ENCODE peak calls at places on chromosomes 5 and 9, in ten cellular contexts. One of them, this sample, is unnamed.

GRCh38 chr5:172463031-172463430 is 8.7 kb upstream of the SH3PXD2B start:
- DNase-seq in left lung: peak
- DNase-seq in HCT116: no peak
- DNase-seq in dorsolateral prefrontal cortex: no peak
- DNase-seq in A549: no peak
- DNase-seq in sigmoid colon: no peak
- DNase-seq in SK-N-SH: no peak
- DNase-seq in adrenal gland: no peak
- DNase-seq in tibial nerve: no peak
- DNase-seq in lower lobe of right lung: no peak
- DNase-seq in this sample: no peak

GRCh38 chr9:91465420-91465819 is 41.8 kb upstream of the NFIL3 start:
- DNase-seq in tibial nerve: no peak
- DNase-seq in lower lobe of right lung: no peak
- DNase-seq in left lung: no peak
- DNase-seq in A549: no peak
- DNase-seq in HCT116: no peak
- DNase-seq in dorsolateral prefrontal cortex: no peak
- DNase-seq in adrenal gland: no peak
- DNase-seq in sigmoid colon: no peak
- DNase-seq in SK-N-SH: no peak
- DNase-seq in this sample: no peak

GRCh38 chr9:136364942-136365774 is 1.6 kb upstream of the DNLZ start:
- DNase-seq in SK-N-SH: peak
- DNase-seq in sigmoid colon: no peak
- DNase-seq in A549: no peak
- DNase-seq in HCT116: no peak
- DNase-seq in left lung: no peak
- DNase-seq in tibial nerve: no peak
- DNase-seq in lower lobe of right lung: no peak
- DNase-seq in adrenal gland: no peak
- DNase-seq in dorsolateral prefrontal cortex: no peak
- DNase-seq in this sample: no peak

GRCh38 chr9:107462691-107463090 is 26.9 kb downstream of the KLF4 start:
- DNase-seq in A549: no peak
- DNase-seq in dorsolateral prefrontal cortex: no peak
- DNase-seq in sigmoid colon: no peak
- DNase-seq in adrenal gland: no peak
- DNase-seq in SK-N-SH: no peak
- DNase-seq in HCT116: no peak
- DNase-seq in lower lobe of right lung: no peak
- DNase-seq in left lung: no peak
- DNase-seq in tibial nerve: no peak
- DNase-seq in this sample: no peak

GRCh38 chr9:87816041-87816440 is 66.6 kb upstream of the SPATA31E1 start:
- DNase-seq in sigmoid colon: no peak
- DNase-seq in SK-N-SH: no peak
- DNase-seq in A549: no peak
- DNase-seq in left lung: no peak
- DNase-seq in lower lobe of right lung: no peak
- DNase-seq in HCT116: no peak
- DNase-seq in tibial nerve: peak
- DNase-seq in dorsolateral prefrontal cortex: no peak
- DNase-seq in adrenal gland: peak
- DNase-seq in this sample: peak

GRCh38 chr9:134571946-134572914 is 69.4 kb upstream of the COL5A1 start:
- DNase-seq in dorsolateral prefrontal cortex: peak
- DNase-seq in A549: no peak
- DNase-seq in lower lobe of right lung: peak
- DNase-seq in HCT116: no peak
- DNase-seq in left lung: peak
- DNase-seq in tibial nerve: peak
- DNase-seq in sigmoid colon: peak
- DNase-seq in adrenal gland: peak
- DNase-seq in SK-N-SH: no peak
- DNase-seq in this sample: peak

GRCh38 chr9:14670718-14671117 is 22.5 kb downstream of the ZDHHC21 start:
- DNase-seq in HCT116: no peak
- DNase-seq in lower lobe of right lung: no peak
- DNase-seq in sigmoid colon: no peak
- DNase-seq in tibial nerve: no peak
- DNase-seq in left lung: no peak
- DNase-seq in dorsolateral prefrontal cortex: no peak
- DNase-seq in SK-N-SH: no peak
- DNase-seq in A549: no peak
- DNase-seq in adrenal gland: no peak
- DNase-seq in this sample: no peak

GRCh38 chr9:106993603-106994002 is 130.6 kb downstream of the ZNF462 start:
- DNase-seq in adrenal gland: no peak
- DNase-seq in SK-N-SH: no peak
- DNase-seq in A549: no peak
- DNase-seq in tibial nerve: no peak
- DNase-seq in HCT116: no peak
- DNase-seq in left lung: no peak
- DNase-seq in lower lobe of right lung: no peak
- DNase-seq in dorsolateral prefrontal cortex: no peak
- DNase-seq in sigmoid colon: no peak
- DNase-seq in this sample: no peak

GRCh38 chr5:766666-767431 is 17.7 kb downstream of the ZDHHC11B start:
- DNase-seq in adrenal gland: no peak
- DNase-seq in tibial nerve: no peak
- DNase-seq in HCT116: no peak
- DNase-seq in dorsolateral prefrontal cortex: no peak
- DNase-seq in SK-N-SH: peak
- DNase-seq in left lung: no peak
- DNase-seq in sigmoid colon: no peak
- DNase-seq in lower lobe of right lung: no peak
- DNase-seq in A549: no peak
- DNase-seq in this sample: no peak

DNA sequence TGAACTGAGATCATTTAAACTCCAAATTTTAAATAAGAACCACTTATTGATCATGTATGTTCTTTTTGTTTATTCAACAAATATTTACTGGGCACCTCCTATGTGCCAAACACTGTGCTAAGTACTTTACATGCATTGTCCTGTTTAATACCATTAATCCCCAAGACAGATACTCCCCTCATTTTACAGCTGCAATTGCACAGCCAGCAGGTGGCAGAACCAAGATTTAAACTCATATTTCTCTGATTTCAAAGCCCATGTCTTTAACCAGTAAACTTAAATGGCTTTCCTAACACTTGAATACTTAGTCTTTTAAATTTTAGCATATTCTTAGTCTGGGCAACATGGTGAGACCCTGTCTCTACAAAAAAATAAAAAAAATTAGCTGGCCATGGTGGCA is 43.4 kb upstream of the KIAA1958 start:
- DNase-seq in A549: peak
- DNase-seq in left lung: no peak
- DNase-seq in adrenal gland: no peak
- DNase-seq in dorsolateral prefrontal cortex: peak
- DNase-seq in lower lobe of right lung: no peak
- DNase-seq in sigmoid colon: no peak
- DNase-seq in tibial nerve: no peak
- DNase-seq in HCT116: no peak
- DNase-seq in SK-N-SH: no peak
- DNase-seq in this sample: peak
- TF ChIP-seq CTCF in A549: peak
- TF ChIP-seq CTCF in left lung: peak
- TF ChIP-seq CTCF in adrenal gland: peak
- TF ChIP-seq CTCF in dorsolateral prefrontal cortex: no peak
- TF ChIP-seq CTCF in lower lobe of right lung: peak
- TF ChIP-seq CTCF in sigmoid colon: peak
- TF ChIP-seq CTCF in tibial nerve: peak
- TF ChIP-seq CTCF in HCT116: peak
- TF ChIP-seq CTCF in SK-N-SH: peak
- TF ChIP-seq CTCF in this sample: peak

DNA sequence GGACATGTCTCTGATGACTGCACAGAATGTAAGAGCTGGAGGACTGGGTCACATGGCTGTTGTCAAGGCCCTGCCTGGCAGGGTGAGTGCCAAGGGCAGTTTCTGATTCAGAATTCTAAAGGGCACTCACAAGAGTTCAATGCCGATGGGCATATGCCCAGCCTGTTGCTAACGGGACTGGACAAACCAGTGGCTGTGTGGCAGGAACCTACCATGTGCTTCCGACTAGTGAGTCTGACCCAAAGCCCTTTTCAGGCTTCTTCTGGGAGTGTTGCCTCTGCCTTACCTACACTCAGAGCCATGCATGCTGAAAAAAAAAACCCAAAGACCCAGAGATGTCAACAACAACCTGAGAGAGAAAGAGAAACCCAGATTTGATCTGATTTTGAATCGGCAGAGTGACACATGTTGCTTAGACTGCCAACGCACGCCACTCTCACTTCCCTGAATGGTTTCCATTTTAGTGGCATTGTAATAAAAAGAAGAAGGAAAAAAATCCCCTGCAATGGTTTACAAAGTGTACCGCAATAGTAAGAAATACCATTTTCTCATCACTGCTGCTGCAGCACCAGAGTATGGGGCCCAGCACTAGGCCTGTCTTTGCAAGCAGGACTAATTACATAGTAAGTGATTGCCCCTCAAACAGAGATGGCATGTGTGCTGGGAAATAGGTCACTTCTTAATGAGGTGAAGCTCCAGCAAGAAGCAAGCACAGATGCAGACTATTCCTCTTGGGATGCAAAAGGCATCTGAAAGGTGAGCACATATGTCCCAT is 194.3 kb downstream of the PALM2AKAP2 start:
- DNase-seq in SK-N-SH: no peak
- DNase-seq in A549: no peak
- DNase-seq in tibial nerve: no peak
- DNase-seq in lower lobe of right lung: peak
- DNase-seq in left lung: no peak
- DNase-seq in HCT116: no peak
- DNase-seq in dorsolateral prefrontal cortex: peak
- DNase-seq in sigmoid colon: no peak
- DNase-seq in adrenal gland: peak
- DNase-seq in this sample: peak
- H3K27ac ChIP-seq in SK-N-SH: no peak
- H3K27ac ChIP-seq in A549: no peak
- H3K27ac ChIP-seq in tibial nerve: peak
- H3K27ac ChIP-seq in lower lobe of right lung: no peak
- H3K27ac ChIP-seq in left lung: no peak
- H3K27ac ChIP-seq in HCT116: no peak
- H3K27ac ChIP-seq in dorsolateral prefrontal cortex: no peak
- H3K27ac ChIP-seq in sigmoid colon: no peak
- H3K27ac ChIP-seq in adrenal gland: peak
- H3K27ac ChIP-seq in this sample: no peak

GRCh38 chr5:168747987-168748777 is 169.0 kb upstream of the PANK3 start:
- DNase-seq in tibial nerve: no peak
- DNase-seq in left lung: no peak
- DNase-seq in lower lobe of right lung: peak
- DNase-seq in sigmoid colon: no peak
- DNase-seq in adrenal gland: peak
- DNase-seq in dorsolateral prefrontal cortex: peak
- DNase-seq in A549: peak
- DNase-seq in SK-N-SH: peak
- DNase-seq in HCT116: peak
- DNase-seq in this sample: peak
- TF ChIP-seq CTCF in tibial nerve: no peak
- TF ChIP-seq CTCF in left lung: peak
- TF ChIP-seq CTCF in lower lobe of right lung: peak
- TF ChIP-seq CTCF in sigmoid colon: no peak
- TF ChIP-seq CTCF in adrenal gland: peak
- TF ChIP-seq CTCF in dorsolateral prefrontal cortex: peak
- TF ChIP-seq CTCF in A549: peak
- TF ChIP-seq CTCF in SK-N-SH: peak
- TF ChIP-seq CTCF in HCT116: peak
- TF ChIP-seq CTCF in this sample: no peak

GRCh38 chr5:87233122-87233521 is 34.6 kb upstream of the RASA1 start:
- DNase-seq in tibial nerve: no peak
- DNase-seq in HCT116: no peak
- DNase-seq in sigmoid colon: no peak
- DNase-seq in lower lobe of right lung: no peak
- DNase-seq in A549: no peak
- DNase-seq in SK-N-SH: no peak
- DNase-seq in adrenal gland: no peak
- DNase-seq in left lung: no peak
- DNase-seq in dorsolateral prefrontal cortex: no peak
- DNase-seq in this sample: no peak

GRCh38 chr5:87231037-87231808 is 36.5 kb upstream of the RASA1 start:
- DNase-seq in lower lobe of right lung: no peak
- DNase-seq in tibial nerve: no peak
- DNase-seq in left lung: no peak
- DNase-seq in adrenal gland: no peak
- DNase-seq in dorsolateral prefrontal cortex: no peak
- DNase-seq in HCT116: no peak
- DNase-seq in SK-N-SH: no peak
- DNase-seq in A549: no peak
- DNase-seq in sigmoid colon: no peak
- DNase-seq in this sample: no peak

DNA sequence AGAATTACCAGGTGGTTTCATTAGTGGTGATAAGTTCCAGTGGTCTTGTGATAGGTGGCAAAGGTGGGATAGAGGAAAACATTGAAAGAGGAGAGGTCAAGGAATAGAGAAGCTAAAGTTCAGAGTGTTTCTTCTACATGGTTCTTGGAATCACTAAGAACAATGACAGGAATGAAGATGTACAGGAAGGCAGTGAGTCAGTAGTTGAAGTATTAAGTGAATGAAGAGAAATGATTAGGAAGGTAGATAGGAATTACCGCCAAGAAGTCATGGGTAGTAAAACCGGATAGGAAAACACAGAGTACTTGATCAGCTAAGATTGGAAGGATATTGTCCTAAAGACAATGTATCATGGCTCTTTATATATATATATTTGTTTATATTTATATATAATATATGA is 37.9 kb upstream of the RASA1 start:
- DNase-seq in SK-N-SH: no peak
- DNase-seq in adrenal gland: no peak
- DNase-seq in sigmoid colon: no peak
- DNase-seq in tibial nerve: no peak
- DNase-seq in lower lobe of right lung: no peak
- DNase-seq in left lung: no peak
- DNase-seq in HCT116: no peak
- DNase-seq in A549: no peak
- DNase-seq in dorsolateral prefrontal cortex: no peak
- DNase-seq in this sample: no peak
- H3K27ac ChIP-seq in SK-N-SH: peak
- H3K27ac ChIP-seq in adrenal gland: no peak
- H3K27ac ChIP-seq in sigmoid colon: no peak
- H3K27ac ChIP-seq in tibial nerve: no peak
- H3K27ac ChIP-seq in lower lobe of right lung: no peak
- H3K27ac ChIP-seq in left lung: no peak
- H3K27ac ChIP-seq in HCT116: no peak
- H3K27ac ChIP-seq in A549: no peak
- H3K27ac ChIP-seq in dorsolateral prefrontal cortex: no peak
- H3K27ac ChIP-seq in this sample: no peak

GRCh38 chr9:77756449-77756848 is 108.3 kb upstream of the GNA14 start:
- DNase-seq in left lung: no peak
- DNase-seq in lower lobe of right lung: no peak
- DNase-seq in adrenal gland: no peak
- DNase-seq in HCT116: no peak
- DNase-seq in SK-N-SH: no peak
- DNase-seq in A549: peak
- DNase-seq in sigmoid colon: no peak
- DNase-seq in dorsolateral prefrontal cortex: no peak
- DNase-seq in tibial nerve: no peak
- DNase-seq in this sample: no peak
- TF ChIP-seq CTCF in left lung: no peak
- TF ChIP-seq CTCF in lower lobe of right lung: no peak
- TF ChIP-seq CTCF in adrenal gland: no peak
- TF ChIP-seq CTCF in HCT116: peak
- TF ChIP-seq CTCF in SK-N-SH: no peak
- TF ChIP-seq CTCF in A549: peak
- TF ChIP-seq CTCF in sigmoid colon: no peak
- TF ChIP-seq CTCF in dorsolateral prefrontal cortex: no peak
- TF ChIP-seq CTCF in tibial nerve: no peak
- TF ChIP-seq CTCF in this sample: no peak

This sample was measured in body of pancreas.